ENCODE peak calls at places on chromosomes 12 and 14, in five cellular contexts. A, W, G, C and B are unnamed samples. For H3K79me1, the result is how much of the 10 kb centered on the place peaks cover.

GRCh38 chr12:55901881-55902490 is 25.7 kb downstream of the PYM1 start:
- DNase-seq in A (no peak), W (no peak), G (no peak), C (no peak), B (no peak)

GRCh38 chr14:61525293-61526011 is 169.9 kb upstream of the HIF1A start:
- DNase-seq in A (no peak), W (peak), G (no peak), C (peak), B (no peak)

GRCh38 chr14:92914087-92914656 is 8.8 kb upstream of the CHGA start:
- DNase-seq in A (peak), W (peak), G (peak), C (peak), B (peak)

GRCh38 chr14:35078082-35078481 is 32.0 kb downstream of the FAM177A1 start:
- DNase-seq in A (no peak), W (no peak), G (no peak), C (no peak), B (no peak)

GRCh38 chr14:69547701-69548348 is 26.8 kb downstream of the CCDC177 start:
- DNase-seq in A (peak), W (peak), G (peak), C (no peak), B (peak)

GRCh38 chr12:20578142-20578541 is 117.0 kb upstream of the SLCO1C1 start:
- DNase-seq in A (no peak), W (no peak), G (no peak), C (no peak), B (no peak)

GRCh38 chr12:26831959-26832816 is 806 bp downstream of the ITPR2 start:
- DNase-seq in A (peak), W (peak), G (peak), C (peak), B (peak)

GRCh38 chr12:25155031-25155576 is 39.9 kb downstream of the DNAI7 start:
- DNase-seq in A (peak), W (peak), G (no peak), C (peak), B (no peak)

GRCh38 chr12:112537710-112538396 is 119.1 kb downstream of the PTPN11 start:
- DNase-seq in A (no peak), W (peak), G (no peak), C (peak), B (peak)

GRCh38 chr12:73308079-73308478 is 1035.9 kb downstream of the TRHDE start:
- DNase-seq in A (no peak), W (peak), G (no peak), C (no peak), B (no peak)

GRCh38 chr14:31207287-31207745 is 277 bp downstream of the HECTD1 start:
- DNase-seq in A (no peak), W (no peak), G (no peak), C (no peak), B (no peak)

GRCh38 chr12:71799105-71799504 is 40.5 kb upstream of the TBC1D15 start:
- DNase-seq in A (no peak), W (peak), G (no peak), C (peak), B (no peak)

GRCh38 chr14:60647081-60647836 is 2.0 kb downstream of the SIX1 start:
- DNase-seq in A (peak), W (peak), G (peak), C (peak), B (peak)

GRCh38 chr14:65472189-65472588 is 59.7 kb downstream of the FUT8 start:
- DNase-seq in A (no peak), W (no peak), G (no peak), C (no peak), B (peak)

GRCh38 chr14:92641306-92641705 is 107.1 kb downstream of the LGMN start:
- DNase-seq in A (no peak), W (no peak), G (no peak), C (no peak), B (no peak)

DNA sequence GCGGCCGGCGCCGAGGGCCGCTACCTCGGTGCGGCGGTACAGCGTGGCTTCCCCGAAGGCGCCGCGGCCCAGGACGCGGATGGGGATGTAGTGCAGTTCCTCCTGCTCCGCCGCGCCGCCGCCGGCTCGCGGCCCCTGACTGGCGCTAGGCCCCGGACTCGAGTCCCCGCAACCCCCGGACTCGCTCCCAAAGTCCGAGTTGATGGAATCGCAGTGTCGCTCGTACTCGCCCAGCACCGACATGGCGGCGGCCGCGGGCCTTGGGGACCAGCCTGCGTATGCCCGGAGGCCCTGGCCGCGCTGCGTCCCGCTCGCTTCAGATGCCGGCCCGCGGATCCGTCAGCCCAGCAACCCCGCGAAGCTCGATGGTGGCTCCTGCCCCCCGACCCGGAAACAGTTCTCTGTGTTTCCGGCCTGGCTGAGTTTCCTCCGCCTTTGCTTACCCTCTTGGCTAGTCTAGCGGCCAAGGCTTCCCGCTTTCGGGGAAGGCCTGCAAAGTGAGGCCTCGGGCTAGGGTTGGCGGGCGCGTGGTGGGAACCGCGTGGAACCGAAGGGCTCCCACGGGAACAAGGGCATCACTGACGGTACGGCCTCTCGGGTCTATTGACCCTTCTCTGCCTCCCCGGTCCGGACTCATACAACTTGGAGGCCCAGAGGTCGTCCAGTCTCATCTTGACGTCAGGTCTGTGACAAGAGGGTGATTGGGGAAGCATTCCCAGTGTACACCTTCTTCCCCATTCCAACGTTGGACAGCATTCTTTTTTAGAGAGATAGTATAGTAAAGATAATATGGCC is at the start of gene NEK9:
- DNase-seq in A (peak), W (peak), G (peak), C (peak), B (peak)
- H4K8ac ChIP-seq in A (peak), W (peak), G (peak), C (peak), B (no peak)

DNA sequence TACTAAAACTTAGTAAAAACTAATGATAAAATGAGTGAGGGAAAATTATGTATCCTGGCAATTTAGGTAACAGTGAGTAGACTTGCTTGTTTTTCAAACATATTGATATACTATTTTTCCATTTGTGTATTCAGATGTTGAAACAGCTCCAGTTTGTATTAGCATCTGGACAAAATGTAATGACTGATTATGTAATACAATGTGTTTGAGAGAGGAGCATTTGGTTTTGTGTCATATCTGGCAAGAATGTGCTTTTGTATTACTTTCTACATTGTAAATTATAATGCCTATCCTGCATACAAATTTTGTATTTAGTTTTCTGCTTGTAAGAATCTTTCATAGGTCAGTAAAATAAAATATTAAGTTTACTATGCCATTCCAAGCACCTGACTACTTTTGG is 5.7 kb downstream of the CNOT2 start:
- DNase-seq in A (no peak), W (no peak), G (no peak), C (no peak), B (no peak)
- H3K79me1 ChIP-seq in A (under half), W (under half), G (under half), C (under half), B (under half)

GRCh38 chr14:104678901-104679705 is 10.3 kb upstream of the INF2 start:
- DNase-seq in A (no peak), W (no peak), G (peak), C (no peak), B (no peak)
- H4K8ac ChIP-seq in A (no peak), W (peak), G (peak), C (peak), B (no peak)

DNA sequence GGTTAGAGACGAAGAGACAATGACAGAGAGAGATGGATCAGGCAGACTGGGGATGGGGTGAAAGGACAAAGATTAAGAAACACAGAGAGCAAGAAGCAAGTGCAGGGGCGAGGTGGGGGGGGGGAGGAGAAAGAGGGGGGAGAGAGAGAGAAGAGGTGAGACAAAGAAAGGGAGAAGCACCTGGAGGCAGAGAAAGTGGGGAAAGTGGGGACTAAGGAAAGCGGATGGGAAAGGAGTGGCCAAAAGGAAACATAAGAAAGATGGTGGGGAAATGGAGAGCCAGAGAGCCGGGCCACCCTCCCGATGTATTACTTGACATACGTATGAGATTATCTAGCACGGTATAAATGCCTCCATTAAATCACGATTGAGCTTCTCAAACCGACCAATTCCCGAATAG is 18.5 kb upstream of the TBX3 start:
- DNase-seq in A (no peak), W (no peak), G (no peak), C (no peak), B (no peak)
- H3K79me1 ChIP-seq in A (under half), W (under half), G (under half), C (under half), B (under half)

DNA sequence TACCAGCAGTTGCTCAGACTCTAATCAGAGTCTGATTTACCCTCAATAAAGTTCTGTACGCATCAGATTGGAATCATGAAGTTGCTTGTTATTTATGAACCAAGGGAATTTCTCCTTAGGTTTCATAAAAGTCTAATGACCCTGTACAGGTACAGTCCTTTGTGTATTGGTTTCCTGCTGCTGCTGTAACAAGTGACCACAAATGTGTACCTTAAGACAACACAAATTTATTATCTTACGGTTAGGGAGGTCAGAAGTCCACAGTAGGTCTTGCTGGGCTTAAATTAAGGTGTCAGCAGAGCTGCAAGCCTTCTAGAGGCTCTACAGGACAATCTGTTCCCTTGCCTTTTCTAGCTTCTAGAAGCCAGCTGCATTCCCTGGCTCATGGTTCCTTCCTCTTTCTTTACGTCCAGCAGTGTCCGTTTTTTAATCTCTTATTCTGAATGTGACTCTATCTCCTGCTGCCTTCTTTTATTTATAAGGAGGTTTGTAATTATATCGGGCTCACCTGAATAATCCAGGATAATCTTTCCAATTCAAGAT is 6.7 kb upstream of the DERA start:
- DNase-seq in A (no peak), W (no peak), G (no peak), C (no peak), B (no peak)
- H4K8ac ChIP-seq in A (no peak), W (no peak), G (no peak), C (no peak), B (no peak)

DNA sequence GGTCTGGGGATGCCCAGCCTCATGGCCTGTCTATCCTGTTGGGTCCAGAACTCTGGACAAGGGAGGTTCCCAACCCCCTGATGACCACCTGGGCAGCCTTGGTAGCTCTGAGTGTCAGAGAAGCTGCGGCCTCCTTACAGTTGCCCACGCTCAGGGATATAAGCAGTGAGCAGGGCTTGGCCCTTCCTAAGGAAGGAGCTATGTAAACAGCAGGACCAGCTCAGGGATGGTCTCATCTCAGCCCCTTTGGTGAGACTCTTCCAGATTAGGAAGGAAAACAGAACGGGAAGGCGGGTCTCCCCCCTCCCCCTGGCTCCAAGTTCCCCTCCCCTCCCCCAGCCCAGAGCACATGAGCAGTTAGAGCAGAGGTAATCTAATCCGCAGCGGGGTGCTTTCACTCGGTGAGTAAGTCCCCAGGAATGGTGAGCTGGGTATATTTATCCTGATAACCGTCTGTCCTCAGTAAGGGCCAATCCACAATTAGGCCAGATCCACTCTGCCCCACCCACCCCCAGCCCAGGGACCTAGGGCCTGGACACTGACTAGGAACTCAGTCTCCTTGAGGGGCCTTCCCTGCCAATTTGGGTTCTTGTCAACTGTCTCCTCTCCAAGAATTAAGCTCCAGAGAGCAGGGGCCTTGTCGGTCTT is 29.5 kb upstream of the RPLP0 start:
- DNase-seq in A (peak), W (peak), G (peak), C (peak), B (peak)
- H3K79me1 ChIP-seq in A (under half), W (under half), G (under half), C (under half), B (under half)